ENCODE peak calls at places on chromosomes 6 and 20, in five cellular contexts. One of them, this sample, is unnamed.

GRCh38 chr6:15837205-15837604 is 174.4 kb upstream of the DTNBP1 start:
- DNase-seq in mesenchymal stem cell: no peak
- DNase-seq in H1: no peak
- DNase-seq in H9: no peak
- DNase-seq in trophoblast cell: no peak
- DNase-seq in this sample: no peak

GRCh38 chr6:148807784-148808183 is 61.0 kb downstream of the UST start:
- DNase-seq in mesenchymal stem cell: no peak
- DNase-seq in H1: no peak
- DNase-seq in trophoblast cell: no peak
- DNase-seq in H9: no peak
- DNase-seq in this sample: no peak

GRCh38 chr20:20395856-20396600 is 28.1 kb downstream of the INSM1 start:
- DNase-seq in trophoblast cell: no peak
- DNase-seq in H9: peak; percentile 46
- DNase-seq in H1: no peak
- DNase-seq in mesenchymal stem cell: no peak
- DNase-seq in this sample: peak; percentile 88

GRCh38 chr20:23061713-23062561 is 12.5 kb upstream of the THBD start:
- DNase-seq in trophoblast cell: peak; percentile 85
- DNase-seq in H1: no peak
- DNase-seq in H9: peak; percentile 82
- DNase-seq in mesenchymal stem cell: peak; percentile 92
- DNase-seq in this sample: no peak

GRCh38 chr6:108748063-108748462 is 100.2 kb upstream of the ARMC2 start:
- DNase-seq in trophoblast cell: peak; percentile 30
- DNase-seq in H9: no peak
- DNase-seq in H1: no peak
- DNase-seq in mesenchymal stem cell: peak; percentile 71
- DNase-seq in this sample: no peak

GRCh38 chr20:22106308-22106938 is 401.0 kb downstream of the PAX1 start:
- DNase-seq in H1: no peak
- DNase-seq in trophoblast cell: peak; percentile 45
- DNase-seq in H9: no peak
- DNase-seq in mesenchymal stem cell: no peak
- DNase-seq in this sample: peak; percentile 23

GRCh38 chr6:108168980-108169800 is 3.4 kb downstream of the NR2E1 start:
- DNase-seq in H9: peak; percentile 54
- DNase-seq in H1: no peak
- DNase-seq in trophoblast cell: peak; percentile 41
- DNase-seq in mesenchymal stem cell: no peak
- DNase-seq in this sample: peak; percentile 52

GRCh38 chr6:54206510-54206909 is 95.3 kb downstream of the MLIP start:
- DNase-seq in H9: no peak
- DNase-seq in mesenchymal stem cell: no peak
- DNase-seq in H1: no peak
- DNase-seq in trophoblast cell: no peak
- DNase-seq in this sample: no peak

GRCh38 chr20:51404297-51405060 is 138.0 kb downstream of the NFATC2 start:
- DNase-seq in H1: no peak
- DNase-seq in H9: peak; percentile 29
- DNase-seq in trophoblast cell: no peak
- DNase-seq in mesenchymal stem cell: peak; percentile 94
- DNase-seq in this sample: no peak

GRCh38 chr6:109165392-109165964 is 70.2 kb downstream of the CEP57L1 start:
- DNase-seq in trophoblast cell: peak; percentile 12
- DNase-seq in H1: no peak
- DNase-seq in H9: no peak
- DNase-seq in mesenchymal stem cell: peak; percentile 76
- DNase-seq in this sample: no peak

GRCh38 chr6:2980465-2980855 is 9.1 kb upstream of the SERPINB6 start:
- DNase-seq in H1: no peak
- DNase-seq in H9: no peak
- DNase-seq in mesenchymal stem cell: no peak
- DNase-seq in trophoblast cell: no peak
- DNase-seq in this sample: no peak

GRCh38 chr6:46796842-46797241 is 3.7 kb downstream of the MEP1A start:
- DNase-seq in trophoblast cell: peak; percentile 36
- DNase-seq in mesenchymal stem cell: no peak
- DNase-seq in H1: no peak
- DNase-seq in H9: no peak
- DNase-seq in this sample: no peak

GRCh38 chr6:81750660-81751387 is 1.7 kb downstream of the TENT5A start:
- DNase-seq in mesenchymal stem cell: no peak
- DNase-seq in trophoblast cell: peak; percentile 48
- DNase-seq in H9: no peak
- DNase-seq in H1: no peak
- DNase-seq in this sample: no peak

GRCh38 chr20:52103469-52103910 is 88.1 kb downstream of the ZFP64 start:
- DNase-seq in mesenchymal stem cell: peak; percentile 58
- DNase-seq in trophoblast cell: no peak
- DNase-seq in H9: peak; percentile 72
- DNase-seq in H1: peak; percentile 25
- DNase-seq in this sample: peak; percentile 8

GRCh38 chr6:52538921-52539354 is 37.9 kb downstream of the TRAM2 start:
- DNase-seq in mesenchymal stem cell: peak; percentile 69
- DNase-seq in H9: no peak
- DNase-seq in trophoblast cell: peak; percentile 92
- DNase-seq in H1: no peak
- DNase-seq in this sample: no peak

GRCh38 chr6:100230976-100231316 is 233.8 kb downstream of the SIM1 start:
- DNase-seq in H9: no peak
- DNase-seq in H1: no peak
- DNase-seq in trophoblast cell: peak; percentile 58
- DNase-seq in mesenchymal stem cell: no peak
- DNase-seq in this sample: no peak

DNA sequence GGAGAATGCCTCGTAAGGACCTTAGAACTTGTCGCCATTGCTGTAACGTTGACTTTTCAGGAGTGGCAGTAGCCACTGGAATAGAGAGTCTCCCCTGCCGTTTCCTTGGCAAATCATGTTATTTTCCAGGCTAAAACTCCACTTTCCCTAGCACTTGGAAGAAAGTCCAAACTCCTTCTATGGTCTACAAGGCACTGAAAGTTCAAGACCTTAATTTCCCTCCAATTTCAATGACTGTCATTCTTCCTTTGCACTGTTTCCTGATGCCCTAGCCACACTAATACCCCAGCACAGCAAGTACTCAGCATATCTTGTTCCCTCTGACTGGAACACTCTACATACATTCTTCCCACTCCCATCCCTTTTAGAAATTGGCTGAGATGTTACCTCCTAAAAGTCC is 1.8 kb upstream of the TBPL1 start:
- DNase-seq in H1: no peak
- DNase-seq in H9: no peak
- DNase-seq in mesenchymal stem cell: no peak
- DNase-seq in trophoblast cell: no peak
- DNase-seq in this sample: no peak
- H2BK12ac ChIP-seq in H1: no peak overlapping the region
- H2BK12ac ChIP-seq in H9: no peak overlapping the region
- H2BK12ac ChIP-seq in mesenchymal stem cell: peak overlapping the region; percentile 6
- H2BK12ac ChIP-seq in trophoblast cell: no peak overlapping the region
- H2BK12ac ChIP-seq in this sample: no peak overlapping the region

GRCh38 chr20:53788253-53789022 is 194.8 kb upstream of the ZNF217 start:
- DNase-seq in H1: no peak
- DNase-seq in H9: no peak
- DNase-seq in trophoblast cell: no peak
- DNase-seq in mesenchymal stem cell: no peak
- DNase-seq in this sample: no peak

GRCh38 chr20:53792946-53793536 is 199.4 kb upstream of the ZNF217 start:
- DNase-seq in mesenchymal stem cell: peak; percentile 25
- DNase-seq in H9: no peak
- DNase-seq in trophoblast cell: no peak
- DNase-seq in H1: no peak
- DNase-seq in this sample: no peak

GRCh38 chr20:53793783-53794383 is 200.2 kb upstream of the ZNF217 start:
- DNase-seq in trophoblast cell: peak; percentile 73
- DNase-seq in mesenchymal stem cell: no peak
- DNase-seq in H1: no peak
- DNase-seq in H9: no peak
- DNase-seq in this sample: no peak

GRCh38 chr20:53786445-53787267 is 193.0 kb upstream of the ZNF217 start:
- DNase-seq in trophoblast cell: no peak
- DNase-seq in H9: no peak
- DNase-seq in mesenchymal stem cell: no peak
- DNase-seq in H1: no peak
- DNase-seq in this sample: no peak

GRCh38 chr20:53789913-53790675 is 196.5 kb upstream of the ZNF217 start:
- DNase-seq in H9: no peak
- DNase-seq in H1: no peak
- DNase-seq in mesenchymal stem cell: no peak
- DNase-seq in trophoblast cell: peak; percentile 94
- DNase-seq in this sample: no peak
- H2BK12ac ChIP-seq in H9: no peak overlapping the region
- H2BK12ac ChIP-seq in H1: peak overlapping the region; percentile 20
- H2BK12ac ChIP-seq in mesenchymal stem cell: no peak overlapping the region
- H2BK12ac ChIP-seq in trophoblast cell: peak overlapping the region; percentile 14
- H2BK12ac ChIP-seq in this sample: no peak overlapping the region

DNA sequence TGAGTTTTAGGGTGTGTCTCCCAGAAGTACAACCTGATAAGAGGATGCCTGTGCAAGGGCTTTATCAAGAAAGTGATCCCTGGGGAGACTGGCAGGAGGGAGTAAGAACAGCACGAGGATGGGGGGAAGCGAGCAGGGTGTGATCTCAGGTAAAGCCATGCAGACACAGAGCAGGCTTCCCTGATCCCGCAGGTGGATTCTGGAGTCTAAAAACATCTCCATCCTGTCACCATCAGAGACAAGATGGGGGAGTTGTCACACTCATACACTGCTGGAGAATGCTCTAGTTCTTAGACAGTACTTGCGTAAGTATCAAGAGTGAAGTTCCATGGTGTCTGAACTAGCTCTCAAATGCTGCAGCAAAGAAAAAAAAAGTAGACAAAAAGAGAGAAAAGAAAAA is 396.0 kb downstream of the CDH26 start:
- DNase-seq in mesenchymal stem cell: no peak
- DNase-seq in trophoblast cell: no peak
- DNase-seq in H9: no peak
- DNase-seq in H1: no peak
- DNase-seq in this sample: no peak
- H2BK12ac ChIP-seq in mesenchymal stem cell: no peak overlapping the region
- H2BK12ac ChIP-seq in trophoblast cell: no peak overlapping the region
- H2BK12ac ChIP-seq in H9: no peak overlapping the region
- H2BK12ac ChIP-seq in H1: no peak overlapping the region
- H2BK12ac ChIP-seq in this sample: no peak overlapping the region

GRCh38 chr6:106356382-106356781 is 4.1 kb upstream of the CRYBG1 start:
- DNase-seq in mesenchymal stem cell: no peak
- DNase-seq in H1: no peak
- DNase-seq in H9: no peak
- DNase-seq in trophoblast cell: no peak
- DNase-seq in this sample: no peak
- H2BK12ac ChIP-seq in mesenchymal stem cell: no peak overlapping the region
- H2BK12ac ChIP-seq in H1: no peak overlapping the region
- H2BK12ac ChIP-seq in H9: no peak overlapping the region
- H2BK12ac ChIP-seq in trophoblast cell: no peak overlapping the region
- H2BK12ac ChIP-seq in this sample: no peak overlapping the region

GRCh38 chr6:143555582-143555981 is 44.1 kb upstream of the FUCA2 start:
- DNase-seq in trophoblast cell: no peak
- DNase-seq in mesenchymal stem cell: no peak
- DNase-seq in H1: no peak
- DNase-seq in H9: no peak
- DNase-seq in this sample: no peak

GRCh38 chr6:143555071-143555492 is 43.6 kb upstream of the FUCA2 start:
- DNase-seq in mesenchymal stem cell: no peak
- DNase-seq in H1: no peak
- DNase-seq in H9: no peak
- DNase-seq in trophoblast cell: no peak
- DNase-seq in this sample: no peak

GRCh38 chr6:143559101-143559500 is 47.6 kb upstream of the FUCA2 start:
- DNase-seq in mesenchymal stem cell: no peak
- DNase-seq in H9: no peak
- DNase-seq in trophoblast cell: no peak
- DNase-seq in H1: no peak
- DNase-seq in this sample: no peak

GRCh38 chr6:143553337-143553736 is 41.8 kb upstream of the FUCA2 start:
- DNase-seq in H1: no peak
- DNase-seq in mesenchymal stem cell: no peak
- DNase-seq in H9: no peak
- DNase-seq in trophoblast cell: no peak
- DNase-seq in this sample: no peak

GRCh38 chr6:143556529-143556928 is 45.0 kb upstream of the FUCA2 start:
- DNase-seq in H9: no peak
- DNase-seq in trophoblast cell: no peak
- DNase-seq in mesenchymal stem cell: peak; percentile 60
- DNase-seq in H1: no peak
- DNase-seq in this sample: no peak
- H2BK12ac ChIP-seq in H9: no peak overlapping the region
- H2BK12ac ChIP-seq in trophoblast cell: no peak overlapping the region
- H2BK12ac ChIP-seq in mesenchymal stem cell: no peak overlapping the region
- H2BK12ac ChIP-seq in H1: no peak overlapping the region
- H2BK12ac ChIP-seq in this sample: no peak overlapping the region

DNA sequence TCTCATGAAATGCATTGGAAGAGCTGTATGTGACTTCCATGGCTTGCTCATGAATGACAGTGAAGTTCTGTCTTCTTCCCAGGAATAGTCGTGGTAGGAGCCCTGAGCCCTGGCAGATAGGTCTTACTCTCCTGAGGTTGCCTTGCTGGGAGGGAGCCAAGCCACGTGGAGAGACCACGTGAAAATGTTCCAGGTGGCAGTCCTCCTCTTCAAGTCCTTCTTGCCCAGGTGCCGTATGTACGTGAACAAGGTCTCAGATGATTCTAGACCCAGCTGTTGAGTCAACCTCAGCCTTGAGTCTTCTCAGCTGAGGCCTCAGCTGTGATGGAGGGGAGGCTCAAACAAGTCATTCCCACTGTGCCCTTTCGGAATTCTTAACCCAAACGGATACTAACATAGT is 192.4 kb upstream of the PRDM1 start:
- DNase-seq in trophoblast cell: no peak
- DNase-seq in H9: no peak
- DNase-seq in H1: no peak
- DNase-seq in mesenchymal stem cell: no peak
- DNase-seq in this sample: no peak
- H2BK12ac ChIP-seq in trophoblast cell: no peak overlapping the region
- H2BK12ac ChIP-seq in H9: no peak overlapping the region
- H2BK12ac ChIP-seq in H1: no peak overlapping the region
- H2BK12ac ChIP-seq in mesenchymal stem cell: no peak overlapping the region
- H2BK12ac ChIP-seq in this sample: no peak overlapping the region

DNA sequence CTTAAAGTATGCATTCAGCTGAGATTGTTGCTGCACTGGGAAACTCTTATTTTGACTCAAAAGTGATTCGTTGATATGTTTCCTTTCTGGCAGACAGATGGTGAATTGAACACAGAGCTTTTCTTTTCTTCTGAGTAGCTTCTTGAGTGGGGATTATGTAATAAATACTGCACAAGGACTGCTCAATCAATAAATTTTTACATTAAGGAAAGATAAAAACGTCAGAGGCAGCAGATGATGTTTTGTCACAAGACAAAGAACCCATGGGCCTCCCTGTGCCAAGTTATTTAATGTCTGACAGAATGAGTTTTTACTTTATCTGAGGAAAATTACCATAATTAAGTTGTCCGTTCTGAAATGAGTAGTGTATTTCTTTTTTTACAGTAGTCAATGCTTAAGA is 460.3 kb downstream of the UTRN start:
- DNase-seq in H9: no peak
- DNase-seq in mesenchymal stem cell: no peak
- DNase-seq in trophoblast cell: no peak
- DNase-seq in H1: no peak
- DNase-seq in this sample: no peak
- H2BK12ac ChIP-seq in H9: no peak overlapping the region
- H2BK12ac ChIP-seq in mesenchymal stem cell: no peak overlapping the region
- H2BK12ac ChIP-seq in trophoblast cell: no peak overlapping the region
- H2BK12ac ChIP-seq in H1: no peak overlapping the region
- H2BK12ac ChIP-seq in this sample: no peak overlapping the region

This sample was measured in neuronal stem cell.